ENCODE peak calls at places on chromosomes 11 and 22, in five cellular contexts. One of them, this sample, is unnamed.

GRCh38 chr11:102252339-102252891 is 64.9 kb upstream of the BIRC3 start:
- DNase-seq in IMR-90: peak
- DNase-seq in HCT116: no peak
- DNase-seq in A549: no peak
- DNase-seq in testis: no peak
- DNase-seq in this sample: no peak

GRCh38 chr22:43151251-43152000 is at the start of gene TSPO:
- DNase-seq in IMR-90: peak
- DNase-seq in HCT116: no peak
- DNase-seq in A549: peak
- DNase-seq in testis: peak
- DNase-seq in this sample: peak

GRCh38 chr11:32706985-32707736 is 87.3 kb downstream of the CCDC73 start:
- DNase-seq in IMR-90: peak
- DNase-seq in HCT116: peak
- DNase-seq in A549: peak
- DNase-seq in testis: no peak
- DNase-seq in this sample: no peak

GRCh38 chr11:44139565-44140313 is 44.3 kb downstream of the EXT2 start:
- DNase-seq in IMR-90: no peak
- DNase-seq in HCT116: no peak
- DNase-seq in A549: no peak
- DNase-seq in testis: no peak
- DNase-seq in this sample: peak

GRCh38 chr11:76918941-76919386 is 58.2 kb downstream of the ACER3 start:
- DNase-seq in IMR-90: peak
- DNase-seq in HCT116: peak
- DNase-seq in A549: peak
- DNase-seq in testis: no peak
- DNase-seq in this sample: peak

GRCh38 chr22:39176067-39176621 is 23.7 kb upstream of the CBX7 start:
- DNase-seq in IMR-90: peak
- DNase-seq in HCT116: no peak
- DNase-seq in A549: peak
- DNase-seq in testis: peak
- DNase-seq in this sample: no peak

GRCh38 chr11:14774738-14775137 is 117.3 kb downstream of the CYP2R1 start:
- DNase-seq in IMR-90: peak
- DNase-seq in HCT116: no peak
- DNase-seq in A549: no peak
- DNase-seq in testis: no peak
- DNase-seq in this sample: no peak

GRCh38 chr11:68828155-68828931 is 13.4 kb downstream of the CPT1A start:
- DNase-seq in IMR-90: no peak
- DNase-seq in HCT116: no peak
- DNase-seq in A549: no peak
- DNase-seq in testis: peak
- DNase-seq in this sample: no peak

GRCh38 chr22:40035351-40035750 is 40.6 kb downstream of the FAM83F start:
- DNase-seq in IMR-90: no peak
- DNase-seq in HCT116: no peak
- DNase-seq in A549: no peak
- DNase-seq in testis: peak
- DNase-seq in this sample: no peak

GRCh38 chr22:23496445-23496833 is 83.7 kb downstream of the IGLL1 start:
- DNase-seq in IMR-90: no peak
- DNase-seq in HCT116: no peak
- DNase-seq in A549: no peak
- DNase-seq in testis: no peak
- DNase-seq in this sample: no peak

GRCh38 chr11:70205049-70205725 is 2.1 kb downstream of the FADD start:
- DNase-seq in IMR-90: peak
- DNase-seq in HCT116: no peak
- DNase-seq in A549: no peak
- DNase-seq in testis: no peak
- DNase-seq in this sample: no peak

GRCh38 chr11:70202898-70203748 is at the start of gene FADD:
- DNase-seq in IMR-90: peak
- DNase-seq in HCT116: peak
- DNase-seq in A549: peak
- DNase-seq in testis: peak
- DNase-seq in this sample: peak

GRCh38 chr11:70204466-70204799 is 1.3 kb downstream of the FADD start:
- DNase-seq in IMR-90: no peak
- DNase-seq in HCT116: no peak
- DNase-seq in A549: no peak
- DNase-seq in testis: no peak
- DNase-seq in this sample: peak

GRCh38 chr11:70201876-70202861 is 927 bp upstream of the FADD start:
- DNase-seq in IMR-90: no peak
- DNase-seq in HCT116: no peak
- DNase-seq in A549: no peak
- DNase-seq in testis: no peak
- DNase-seq in this sample: peak

DNA sequence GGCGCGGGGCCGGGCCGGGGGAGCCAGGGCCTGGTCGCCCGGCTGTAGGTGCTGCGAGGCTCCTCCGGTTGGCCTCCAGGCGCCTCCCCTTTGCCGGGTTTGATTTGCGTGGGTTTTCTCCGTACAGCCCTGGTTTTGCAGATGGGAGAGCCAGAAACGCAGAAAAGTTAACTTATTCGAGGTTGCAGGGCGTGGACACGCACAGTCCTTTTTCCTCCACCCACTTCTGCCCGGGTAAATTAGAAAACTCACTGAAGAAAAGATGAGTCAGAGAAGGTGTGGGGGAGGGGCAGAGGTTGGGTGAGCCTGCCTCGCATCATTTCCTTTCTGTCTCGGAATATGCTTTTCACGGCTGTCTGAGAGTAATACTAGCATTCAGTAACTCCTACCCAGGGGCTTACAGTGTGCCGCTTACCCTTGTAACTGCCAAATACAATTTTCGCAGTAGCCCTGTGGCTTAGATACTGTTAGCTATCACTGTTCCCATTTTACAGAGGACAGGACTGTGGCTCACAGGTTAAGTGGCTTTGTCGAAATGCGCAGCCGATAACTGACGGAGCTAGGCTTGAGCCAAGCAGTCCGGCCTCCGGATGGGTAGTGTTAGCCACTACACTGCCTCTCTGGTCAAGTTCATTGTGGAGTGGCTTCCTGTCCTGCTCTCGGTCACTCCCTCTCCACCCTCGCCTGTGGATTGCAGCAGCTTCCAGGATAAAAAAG is 811 bp downstream of the FADD start:
- DNase-seq in IMR-90: peak
- DNase-seq in HCT116: peak
- DNase-seq in A549: peak
- DNase-seq in testis: peak
- DNase-seq in this sample: peak
- TF ChIP-seq POLR2A in IMR-90: peak
- TF ChIP-seq POLR2A in HCT116: no peak
- TF ChIP-seq POLR2A in A549: no peak
- TF ChIP-seq POLR2A in testis: no peak
- TF ChIP-seq POLR2A in this sample: no peak

DNA sequence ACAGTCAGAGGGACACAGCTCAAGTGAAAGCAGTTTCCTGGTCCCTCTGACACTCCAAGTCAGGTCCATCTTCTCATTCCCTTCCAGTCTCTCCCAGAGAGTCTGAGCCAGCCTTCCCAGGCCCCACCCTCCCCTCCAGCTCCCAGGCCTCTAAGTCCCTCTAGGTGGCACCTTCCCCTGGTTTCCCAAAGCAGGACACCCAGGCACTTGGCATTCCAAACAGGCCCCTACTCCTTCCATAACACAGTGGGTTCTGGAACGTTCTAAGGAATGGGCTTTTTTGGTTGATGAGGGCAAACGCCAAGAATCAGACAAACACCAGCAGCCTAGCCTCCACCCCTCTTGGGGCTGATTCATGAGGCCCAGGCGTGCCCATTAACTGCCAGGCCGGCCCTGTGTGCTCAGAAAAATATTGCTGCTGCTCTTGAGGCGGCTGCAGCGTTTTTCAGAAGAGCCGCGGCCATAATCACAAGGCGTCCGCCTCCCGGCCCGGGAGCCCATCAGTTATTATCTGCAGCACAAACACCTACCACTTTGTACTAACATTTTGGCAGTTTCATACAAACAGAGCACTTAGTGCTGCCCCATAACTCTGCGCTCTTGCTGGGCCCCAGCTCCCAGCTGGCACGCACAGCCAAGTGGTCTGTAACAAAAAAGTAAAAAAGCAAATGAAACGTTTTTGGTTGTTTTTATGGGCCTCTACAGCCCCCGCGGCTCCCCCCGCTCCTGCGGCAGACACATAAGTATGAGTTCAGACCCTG is 418.6 kb downstream of the SOX6 start:
- DNase-seq in IMR-90: peak
- DNase-seq in HCT116: no peak
- DNase-seq in A549: no peak
- DNase-seq in testis: no peak
- DNase-seq in this sample: no peak
- TF ChIP-seq POLR2A in IMR-90: no peak
- TF ChIP-seq POLR2A in HCT116: no peak
- TF ChIP-seq POLR2A in A549: no peak
- TF ChIP-seq POLR2A in testis: no peak
- TF ChIP-seq POLR2A in this sample: no peak

GRCh38 chr11:112439614-112440013 is 179.0 kb upstream of the PLET1 start:
- DNase-seq in IMR-90: no peak
- DNase-seq in HCT116: no peak
- DNase-seq in A549: no peak
- DNase-seq in testis: no peak
- DNase-seq in this sample: no peak

GRCh38 chr11:112440518-112440917 is 179.9 kb upstream of the PLET1 start:
- DNase-seq in IMR-90: no peak
- DNase-seq in HCT116: peak
- DNase-seq in A549: peak
- DNase-seq in testis: no peak
- DNase-seq in this sample: no peak

GRCh38 chr11:112437096-112437495 is 176.4 kb upstream of the PLET1 start:
- DNase-seq in IMR-90: no peak
- DNase-seq in HCT116: no peak
- DNase-seq in A549: no peak
- DNase-seq in testis: no peak
- DNase-seq in this sample: no peak
- TF ChIP-seq POLR2A in IMR-90: no peak
- TF ChIP-seq POLR2A in HCT116: no peak
- TF ChIP-seq POLR2A in A549: no peak
- TF ChIP-seq POLR2A in testis: no peak
- TF ChIP-seq POLR2A in this sample: no peak

GRCh38 chr22:25399649-25400151 is 164.8 kb upstream of the GRK3 start:
- DNase-seq in IMR-90: no peak
- DNase-seq in HCT116: no peak
- DNase-seq in A549: no peak
- DNase-seq in testis: no peak
- DNase-seq in this sample: no peak
- TF ChIP-seq POLR2A in IMR-90: no peak
- TF ChIP-seq POLR2A in HCT116: no peak
- TF ChIP-seq POLR2A in A549: no peak
- TF ChIP-seq POLR2A in testis: no peak
- TF ChIP-seq POLR2A in this sample: no peak

GRCh38 chr11:3838504-3838903 is 2.3 kb downstream of the RHOG start:
- DNase-seq in IMR-90: no peak
- DNase-seq in HCT116: no peak
- DNase-seq in A549: no peak
- DNase-seq in testis: no peak
- DNase-seq in this sample: no peak

GRCh38 chr11:3840289-3840869 is 380 bp downstream of the RHOG start:
- DNase-seq in IMR-90: no peak
- DNase-seq in HCT116: no peak
- DNase-seq in A549: no peak
- DNase-seq in testis: peak
- DNase-seq in this sample: peak

GRCh38 chr11:3837793-3838192 is 3.0 kb downstream of the RHOG start:
- DNase-seq in IMR-90: no peak
- DNase-seq in HCT116: no peak
- DNase-seq in A549: no peak
- DNase-seq in testis: peak
- DNase-seq in this sample: peak

GRCh38 chr11:3840870-3841425 is at the start of gene RHOG:
- DNase-seq in IMR-90: peak
- DNase-seq in HCT116: no peak
- DNase-seq in A549: peak
- DNase-seq in testis: peak
- DNase-seq in this sample: peak

DNA sequence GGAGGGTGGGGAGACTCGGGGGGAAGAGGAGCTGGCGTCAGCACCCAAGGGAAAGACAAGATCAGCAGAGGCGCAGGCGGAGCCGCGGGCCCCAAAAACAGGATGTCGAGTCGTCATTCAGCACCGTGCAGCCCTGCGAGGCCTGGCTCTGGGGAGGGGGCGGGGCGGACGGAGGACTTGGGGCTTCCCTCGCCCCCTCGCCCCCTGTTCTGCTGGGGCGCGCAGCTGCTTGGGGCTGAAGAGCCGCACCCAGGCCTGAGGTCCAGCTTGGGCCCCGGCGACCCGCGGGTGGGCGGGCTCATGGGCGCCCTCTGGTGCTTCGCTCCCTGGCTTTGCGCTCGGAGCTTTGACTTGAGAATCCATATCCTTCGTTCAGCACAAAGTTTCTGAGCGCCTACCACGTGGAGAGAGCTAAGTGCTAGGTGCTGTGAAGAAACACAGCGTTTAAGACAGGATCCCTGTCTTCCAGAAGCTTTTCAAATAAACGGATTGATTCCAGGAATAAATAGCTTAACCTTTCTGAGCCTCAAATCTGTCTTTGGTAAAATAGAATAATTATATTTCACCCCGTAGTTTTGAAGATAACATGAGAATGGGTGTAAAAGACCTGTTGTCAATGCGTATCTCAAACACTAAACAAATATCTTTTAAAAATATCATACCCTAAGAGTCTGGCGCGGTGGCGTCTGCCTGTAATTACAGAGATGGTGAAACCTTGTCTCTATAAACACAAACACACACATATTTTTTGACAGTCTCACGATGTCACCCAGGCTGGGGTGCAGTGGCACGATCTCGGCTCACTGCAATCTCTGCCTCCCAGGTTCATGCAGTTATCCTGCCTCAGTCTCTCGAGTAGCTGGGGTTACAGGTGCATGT is 906 bp upstream of the RHOG start:
- DNase-seq in IMR-90: peak
- DNase-seq in HCT116: peak
- DNase-seq in A549: peak
- DNase-seq in testis: peak
- DNase-seq in this sample: peak
- TF ChIP-seq POLR2A in IMR-90: peak
- TF ChIP-seq POLR2A in HCT116: no peak
- TF ChIP-seq POLR2A in A549: peak
- TF ChIP-seq POLR2A in testis: no peak
- TF ChIP-seq POLR2A in this sample: peak

This sample was measured in erythroblast.